ENCODE peak calls at places on chromosomes 7 and 10, in four cellular contexts. B, E, D and Z are unnamed samples.
A peak's percentile ranks its signal among the peaks of the same experiment; 100 is the strongest.

GRCh38 chr7:98539865-98540264 is 77.2 kb upstream of the NPTX2 start:
- DNase-seq in D (no peak), E (no peak), B (no peak), Z (no peak)

GRCh38 chr10:114110174-114110972 is 63.6 kb downstream of the CCDC186 start:
- DNase-seq in E (no peak), D (no peak), B (no peak), Z (no peak)

GRCh38 chr10:11145498-11145855 is 127.8 kb downstream of the CELF2 start:
- DNase-seq in D (peak; percentile 50), E (peak; percentile 58), B (no peak), Z (peak; percentile 61)

GRCh38 chr10:26486304-26486703 is 48.2 kb downstream of the APBB1IP start:
- DNase-seq in E (no peak), B (no peak), D (no peak), Z (no peak)

GRCh38 chr10:118900617-118901016 is 128.9 kb upstream of the NANOS1 start:
- DNase-seq in E (no peak), D (no peak), B (no peak), Z (no peak)

GRCh38 chr10:91210435-91210834 is 10.0 kb upstream of the PCGF5 start:
- DNase-seq in E (peak; percentile 74), B (no peak), D (no peak), Z (no peak)

GRCh38 chr7:149497467-149498261 is at the start of gene ZNF746:
- DNase-seq in E (peak; percentile 91), B (peak; percentile 80), D (peak; percentile 71), Z (peak; percentile 68)

GRCh38 chr7:159370-160270 is 32.8 kb upstream of the FAM20C start:
- DNase-seq in E (no peak), D (no peak), B (no peak), Z (no peak)

GRCh38 chr7:130444230-130444629 is 3.4 kb upstream of the CEP41 start:
- DNase-seq in E (no peak), B (no peak), D (no peak), Z (no peak)

GRCh38 chr7:157644946-157645345 is 308.1 kb downstream of the DNAJB6 start:
- DNase-seq in B (no peak), D (no peak), E (no peak), Z (no peak)

GRCh38 chr7:127798023-127798422 is 146.0 kb downstream of the SND1 start:
- DNase-seq in E (no peak), B (no peak), D (no peak), Z (no peak)

GRCh38 chr7:77954773-77955562 is 156.4 kb downstream of the PHTF2 start:
- DNase-seq in B (no peak), D (no peak), E (no peak), Z (no peak)

GRCh38 chr10:43057231-43057711 is 19.6 kb upstream of the RET start:
- DNase-seq in D (no peak), E (no peak), B (no peak), Z (no peak)

GRCh38 chr10:37643187-37643586 is 214.2 kb downstream of the ZNF248 start:
- DNase-seq in D (no peak), E (no peak), B (no peak), Z (no peak)

GRCh38 chr10:43347997-43348396 is 23.4 kb upstream of the FXYD4 start:
- DNase-seq in B (no peak), D (no peak), E (no peak), Z (no peak)

GRCh38 chr7:27156901-27157716 is 634 bp upstream of the HOXA7 start:
- DNase-seq in B (no peak), E (no peak), D (no peak), Z (no peak)

GRCh38 chr10:131155218-131155902 is 156.2 kb downstream of the TCERG1L start:
- DNase-seq in E (no peak), B (no peak), D (no peak), Z (no peak)

GRCh38 chr10:104293021-104293420 is 24.0 kb downstream of the GSTO2 start:
- DNase-seq in B (no peak), E (no peak), D (no peak), Z (no peak)

GRCh38 chr7:41162612-41163011 is 540.3 kb downstream of the INHBA start:
- DNase-seq in B (no peak), E (no peak), D (no peak), Z (no peak)